ENCODE peak calls at places on chromosomes 11 and 22, in six cellular contexts. One of them, this sample, is unnamed.

GRCh38 chr11:122089111-122089510 is 26.9 kb downstream of the BLID start:
- DNase-seq in fibroblast of pulmonary artery: no peak
- DNase-seq in brain microvascular endothelial cell: no peak
- DNase-seq in A549: no peak
- DNase-seq in astrocyte of the spinal cord: peak
- DNase-seq in ELR: no peak
- DNase-seq in this sample: no peak

GRCh38 chr22:23065495-23066122 is 4.7 kb upstream of the GNAZ start:
- DNase-seq in fibroblast of pulmonary artery: no peak
- DNase-seq in brain microvascular endothelial cell: no peak
- DNase-seq in A549: no peak
- DNase-seq in astrocyte of the spinal cord: no peak
- DNase-seq in ELR: no peak
- DNase-seq in this sample: no peak

GRCh38 chr11:94325681-94326080 is 21.3 kb downstream of the IZUMO1R start:
- DNase-seq in fibroblast of pulmonary artery: peak
- DNase-seq in brain microvascular endothelial cell: peak
- DNase-seq in A549: peak
- DNase-seq in astrocyte of the spinal cord: no peak
- DNase-seq in ELR: peak
- DNase-seq in this sample: no peak

GRCh38 chr11:102802341-102802740 is 4.4 kb upstream of the MMP1 start:
- DNase-seq in fibroblast of pulmonary artery: peak
- DNase-seq in brain microvascular endothelial cell: peak
- DNase-seq in A549: no peak
- DNase-seq in astrocyte of the spinal cord: peak
- DNase-seq in ELR: peak
- DNase-seq in this sample: no peak

GRCh38 chr11:107957109-107957588 is 28.9 kb downstream of the RAB39A start:
- DNase-seq in fibroblast of pulmonary artery: no peak
- DNase-seq in brain microvascular endothelial cell: no peak
- DNase-seq in A549: no peak
- DNase-seq in astrocyte of the spinal cord: no peak
- DNase-seq in ELR: no peak
- DNase-seq in this sample: no peak

GRCh38 chr22:50186181-50186731 is 543 bp downstream of the TRABD start:
- DNase-seq in fibroblast of pulmonary artery: no peak
- DNase-seq in brain microvascular endothelial cell: no peak
- DNase-seq in A549: no peak
- DNase-seq in astrocyte of the spinal cord: no peak
- DNase-seq in ELR: no peak
- DNase-seq in this sample: no peak

GRCh38 chr11:131943296-131943695 is 572.9 kb downstream of the NTM start:
- DNase-seq in fibroblast of pulmonary artery: no peak
- DNase-seq in brain microvascular endothelial cell: no peak
- DNase-seq in A549: no peak
- DNase-seq in astrocyte of the spinal cord: no peak
- DNase-seq in ELR: no peak
- DNase-seq in this sample: no peak

GRCh38 chr11:111846063-111846462 is 25.3 kb downstream of the ALG9 start:
- DNase-seq in fibroblast of pulmonary artery: peak
- DNase-seq in brain microvascular endothelial cell: peak
- DNase-seq in A549: no peak
- DNase-seq in astrocyte of the spinal cord: peak
- DNase-seq in ELR: peak
- DNase-seq in this sample: no peak

GRCh38 chr11:31383116-31383515 is 13.5 kb downstream of the DNAJC24 start:
- DNase-seq in fibroblast of pulmonary artery: no peak
- DNase-seq in brain microvascular endothelial cell: no peak
- DNase-seq in A549: no peak
- DNase-seq in astrocyte of the spinal cord: no peak
- DNase-seq in ELR: no peak
- DNase-seq in this sample: no peak

This sample was measured in hypothalamus.